ENCODE peak calls at places on chromosomes 5 and 9, in six cellular contexts. S, B, G, W, X and I are unnamed samples.

GRCh38 chr5:61051267-61051666 is 106.3 kb downstream of the NDUFAF2 start:
- DNase-seq in X (no peak), G (peak; percentile 47), W (peak; percentile 68), S (peak; percentile 73), B (no peak), I (no peak)

GRCh38 chr9:16312962-16313546 is 557.4 kb downstream of the BNC2 start:
- DNase-seq in B (peak; percentile 4), S (no peak), W (no peak), X (no peak), G (no peak), I (no peak)

GRCh38 chr9:116901260-116901659 is 214.2 kb downstream of the TRIM32 start:
- DNase-seq in G (no peak), S (peak; percentile 8), B (no peak), W (peak; percentile 64), X (no peak), I (no peak)

GRCh38 chr5:174010365-174010764 is 21.4 kb downstream of the C5orf47 start:
- DNase-seq in G (no peak), B (no peak), S (no peak), W (no peak), X (no peak), I (no peak)

GRCh38 chr5:88660947-88661869 is 221.8 kb downstream of the MEF2C start:
- DNase-seq in W (peak; percentile 58), B (peak; percentile 99), G (peak; percentile 98), S (peak; percentile 77), X (peak; percentile 92), I (peak; percentile 94)

GRCh38 chr9:90107021-90107771 is 502.4 kb downstream of the GADD45G start:
- DNase-seq in S (no peak), X (no peak), G (peak; percentile 11), W (peak; percentile 55), B (no peak), I (no peak)

GRCh38 chr5:36739751-36740221 is 133.4 kb downstream of the SLC1A3 start:
- DNase-seq in G (peak; percentile 83), B (peak; percentile 82), W (peak; percentile 54), X (peak; percentile 95), S (peak; percentile 69), I (peak; percentile 73)

GRCh38 chr5:137195483-137195882 is 303.6 kb downstream of the SPOCK1 start:
- DNase-seq in X (no peak), S (no peak), B (no peak), W (no peak), G (no peak), I (no peak)

DNA sequence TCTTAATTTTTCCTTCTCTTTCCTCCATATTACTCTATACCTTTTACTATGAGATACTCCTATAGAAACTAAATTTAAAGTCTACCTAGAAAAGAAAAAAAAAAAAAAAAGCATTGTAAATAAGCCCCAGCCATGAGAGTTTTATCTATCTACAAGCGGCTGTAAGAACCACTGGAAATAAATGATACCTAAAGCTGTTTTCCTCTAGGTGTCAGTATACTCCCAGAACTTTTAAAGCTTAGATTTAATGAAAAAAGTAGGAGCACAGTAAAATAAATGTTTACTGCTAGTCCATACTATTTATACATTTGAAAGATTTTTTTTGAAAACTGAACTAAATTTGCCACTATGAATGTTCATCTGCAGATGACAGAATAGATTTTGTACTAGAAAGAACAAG is 26.2 kb downstream of the TYRP1 start:
- DNase-seq in X (no peak), B (no peak), S (peak; percentile 69), G (peak; percentile 63), W (peak; percentile 70), I (no peak)
- H3K23ac ChIP-seq in X (no peak overlapping the region), B (no peak overlapping the region), S (no peak overlapping the region), G (no peak overlapping the region), W (no peak overlapping the region), I (no peak overlapping the region)

GRCh38 chr5:93583525-93583798 is 440 bp downstream of the NR2F1 start:
- DNase-seq in S (peak; percentile 53), B (no peak), G (no peak), X (no peak), W (no peak), I (no peak)
- H3K9ac ChIP-seq in S (peak overlapping the region; percentile 96), B (no peak overlapping the region), G (no peak overlapping the region), X (no peak overlapping the region), W (peak overlapping the region; percentile 89), I (no peak overlapping the region)

DNA sequence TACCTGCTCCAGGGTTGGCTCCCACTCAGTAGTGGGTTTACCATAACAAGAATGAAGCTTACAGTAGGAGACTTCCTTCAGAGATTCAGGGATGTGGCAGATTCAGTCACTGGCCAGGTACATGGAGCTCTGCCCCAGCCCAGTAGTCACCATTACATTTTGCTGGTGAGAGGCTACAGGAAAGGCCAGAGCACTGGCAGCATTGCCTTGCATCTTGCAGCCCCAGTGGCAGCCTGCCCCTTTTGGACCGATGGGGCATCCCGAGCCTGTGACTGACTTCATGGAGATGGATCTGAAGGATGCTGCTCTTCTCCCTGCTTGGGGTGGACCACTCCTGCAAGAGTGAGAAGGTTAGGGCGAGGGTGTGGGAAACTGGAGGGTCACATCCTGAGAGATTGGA is 16.8 kb downstream of the TAS2R1 start:
- DNase-seq in B (no peak), G (no peak), X (no peak), W (no peak), S (no peak), I (no peak)
- H3K23ac ChIP-seq in B (no peak overlapping the region), G (no peak overlapping the region), X (no peak overlapping the region), W (no peak overlapping the region), S (no peak overlapping the region), I (no peak overlapping the region)

GRCh38 chr9:70411930-70412677 is 2.4 kb downstream of the KLF9 start:
- DNase-seq in B (peak; percentile 75), S (peak; percentile 71), W (peak; percentile 84), G (peak; percentile 83), X (peak; percentile 52), I (no peak)

GRCh38 chr9:70413427-70413797 is 1.0 kb downstream of the KLF9 start:
- DNase-seq in W (no peak), G (peak; percentile 72), X (no peak), B (no peak), S (no peak), I (no peak)

GRCh38 chr9:70413798-70414775 is at the start of gene KLF9:
- DNase-seq in G (peak; percentile 93), S (peak; percentile 97), X (peak; percentile 81), B (peak; percentile 92), W (peak; percentile 99), I (peak; percentile 77)

GRCh38 chr9:70411141-70411929 is 3.1 kb downstream of the KLF9 start:
- DNase-seq in X (no peak), W (peak; percentile 84), S (peak; percentile 75), G (no peak), B (no peak), I (no peak)

GRCh38 chr9:70412678-70413426 is 1.6 kb downstream of the KLF9 start:
- DNase-seq in G (peak; percentile 22), S (peak; percentile 79), X (peak; percentile 59), B (peak; percentile 29), W (peak; percentile 88), I (no peak)
- H3K9ac ChIP-seq in G (peak overlapping the region; percentile 46), S (peak overlapping the region; percentile 97), X (no peak overlapping the region), B (no peak overlapping the region), W (peak overlapping the region; percentile 98), I (peak overlapping the region; percentile 66)